ENCODE peak calls at places on chromosomes 7 and 10, in six cellular contexts. One of them, this sample, is unnamed.

GRCh38 chr7:96266580-96266979 is 55.3 kb downstream of the SLC25A13 start:
- DNase-seq in H1: no peak
- DNase-seq in HepG2: no peak
- DNase-seq in K562: no peak
- DNase-seq in GM12878: no peak
- DNase-seq in SK-N-SH: no peak
- DNase-seq in this sample: no peak

GRCh38 chr7:42461537-42461936 is 224.5 kb upstream of the GLI3 start:
- DNase-seq in H1: no peak
- DNase-seq in HepG2: no peak
- DNase-seq in K562: no peak
- DNase-seq in GM12878: no peak
- DNase-seq in SK-N-SH: no peak
- DNase-seq in this sample: no peak

GRCh38 chr7:139471740-139472353 is 11.6 kb downstream of the KLRG2 start:
- DNase-seq in H1: no peak
- DNase-seq in HepG2: peak
- DNase-seq in K562: no peak
- DNase-seq in GM12878: no peak
- DNase-seq in SK-N-SH: no peak
- DNase-seq in this sample: no peak

GRCh38 chr10:104183682-104184081 is 48.5 kb downstream of the CFAP43 start:
- DNase-seq in H1: no peak
- DNase-seq in HepG2: no peak
- DNase-seq in K562: no peak
- DNase-seq in GM12878: no peak
- DNase-seq in SK-N-SH: no peak
- DNase-seq in this sample: no peak

GRCh38 chr7:25672476-25672875 is 444.2 kb upstream of the NPVF start:
- DNase-seq in H1: no peak
- DNase-seq in HepG2: no peak
- DNase-seq in K562: no peak
- DNase-seq in GM12878: no peak
- DNase-seq in SK-N-SH: no peak
- DNase-seq in this sample: no peak

GRCh38 chr7:542935-543789 is 23.5 kb upstream of the PDGFA start:
- DNase-seq in H1: no peak
- DNase-seq in HepG2: peak
- DNase-seq in K562: peak
- DNase-seq in GM12878: no peak
- DNase-seq in SK-N-SH: no peak
- DNase-seq in this sample: no peak

GRCh38 chr10:43952760-43953159 is 304.1 kb upstream of the ZNF32 start:
- DNase-seq in H1: no peak
- DNase-seq in HepG2: no peak
- DNase-seq in K562: no peak
- DNase-seq in GM12878: no peak
- DNase-seq in SK-N-SH: no peak
- DNase-seq in this sample: no peak

GRCh38 chr10:15813415-15813814 is 46.9 kb downstream of the MINDY3 start:
- DNase-seq in H1: no peak
- DNase-seq in HepG2: no peak
- DNase-seq in K562: no peak
- DNase-seq in GM12878: no peak
- DNase-seq in SK-N-SH: no peak
- DNase-seq in this sample: no peak

GRCh38 chr10:112677689-112678088 is 230.7 kb downstream of the VTI1A start:
- DNase-seq in H1: no peak
- DNase-seq in HepG2: no peak
- DNase-seq in K562: peak
- DNase-seq in GM12878: no peak
- DNase-seq in SK-N-SH: peak
- DNase-seq in this sample: no peak

GRCh38 chr10:78782441-78782840 is 286.3 kb upstream of the ZMIZ1 start:
- DNase-seq in H1: no peak
- DNase-seq in HepG2: no peak
- DNase-seq in K562: no peak
- DNase-seq in GM12878: no peak
- DNase-seq in SK-N-SH: no peak
- DNase-seq in this sample: no peak

GRCh38 chr7:126501617-126502016 is 751.1 kb downstream of the GRM8 start:
- DNase-seq in H1: no peak
- DNase-seq in HepG2: no peak
- DNase-seq in K562: no peak
- DNase-seq in GM12878: no peak
- DNase-seq in SK-N-SH: no peak
- DNase-seq in this sample: no peak

GRCh38 chr10:58322072-58322834 is 12.6 kb upstream of the UBE2D1 start:
- DNase-seq in H1: no peak
- DNase-seq in HepG2: peak
- DNase-seq in K562: no peak
- DNase-seq in GM12878: no peak
- DNase-seq in SK-N-SH: no peak
- DNase-seq in this sample: no peak

GRCh38 chr10:90288403-90288933 is 569.4 kb downstream of the HTR7 start:
- DNase-seq in H1: no peak
- DNase-seq in HepG2: no peak
- DNase-seq in K562: no peak
- DNase-seq in GM12878: no peak
- DNase-seq in SK-N-SH: no peak
- DNase-seq in this sample: peak

GRCh38 chr10:125083576-125083920 is 76.8 kb downstream of the CTBP2 start:
- DNase-seq in H1: no peak
- DNase-seq in HepG2: no peak
- DNase-seq in K562: no peak
- DNase-seq in GM12878: no peak
- DNase-seq in SK-N-SH: no peak
- DNase-seq in this sample: no peak

GRCh38 chr10:114038819-114039218 is 4.8 kb upstream of the ADRB1 start:
- DNase-seq in H1: no peak
- DNase-seq in HepG2: no peak
- DNase-seq in K562: no peak
- DNase-seq in GM12878: no peak
- DNase-seq in SK-N-SH: no peak
- DNase-seq in this sample: no peak

GRCh38 chr7:7693881-7694280 is 24.5 kb downstream of the RPA3 start:
- DNase-seq in H1: no peak
- DNase-seq in HepG2: peak
- DNase-seq in K562: no peak
- DNase-seq in GM12878: no peak
- DNase-seq in SK-N-SH: no peak
- DNase-seq in this sample: peak

GRCh38 chr10:21452203-21452602 is 73.3 kb downstream of the SKIDA1 start:
- DNase-seq in H1: no peak
- DNase-seq in HepG2: no peak
- DNase-seq in K562: no peak
- DNase-seq in GM12878: no peak
- DNase-seq in SK-N-SH: no peak
- DNase-seq in this sample: no peak

GRCh38 chr7:14687777-14688176 is 214.8 kb downstream of the DGKB start:
- DNase-seq in H1: no peak
- DNase-seq in HepG2: no peak
- DNase-seq in K562: no peak
- DNase-seq in GM12878: no peak
- DNase-seq in SK-N-SH: peak
- DNase-seq in this sample: no peak

GRCh38 chr7:44678468-44679179 is 70.0 kb upstream of the ZMIZ2 start:
- DNase-seq in H1: no peak
- DNase-seq in HepG2: peak
- DNase-seq in K562: no peak
- DNase-seq in GM12878: no peak
- DNase-seq in SK-N-SH: no peak
- DNase-seq in this sample: no peak

GRCh38 chr7:3560495-3560894 is 259.4 kb downstream of the SDK1 start:
- DNase-seq in H1: no peak
- DNase-seq in HepG2: no peak
- DNase-seq in K562: no peak
- DNase-seq in GM12878: no peak
- DNase-seq in SK-N-SH: no peak
- DNase-seq in this sample: no peak

DNA sequence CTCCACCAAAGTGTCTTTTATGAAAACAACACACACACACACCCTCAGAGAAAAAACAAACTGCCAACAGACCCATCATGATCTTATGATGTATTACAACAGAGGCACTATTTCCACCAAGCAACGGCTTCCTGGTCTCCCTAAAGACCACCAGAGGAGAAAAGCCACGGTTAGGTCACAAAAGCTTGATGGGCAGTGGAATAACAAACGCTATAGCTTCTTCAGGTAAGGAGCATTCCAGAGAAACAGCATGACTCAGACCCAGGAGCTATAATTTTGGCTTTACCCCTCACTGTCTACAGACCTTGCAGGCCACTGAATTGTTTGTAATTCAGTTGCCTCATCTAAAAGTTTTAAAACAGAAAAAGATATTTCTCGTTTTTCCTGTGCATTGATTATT is 105.7 kb upstream of the GPR141 start:
- DNase-seq in H1: no peak
- DNase-seq in HepG2: no peak
- DNase-seq in K562: no peak
- DNase-seq in GM12878: no peak
- DNase-seq in SK-N-SH: no peak
- DNase-seq in this sample: no peak
- TF ChIP-seq MAX in H1: no peak
- TF ChIP-seq MAX in HepG2: no peak
- TF ChIP-seq MAX in K562: no peak
- TF ChIP-seq MAX in GM12878: no peak
- TF ChIP-seq MAX in SK-N-SH: no peak
- TF ChIP-seq MAX in this sample: no peak

GRCh38 chr7:40382145-40382544 is 247.3 kb downstream of the SUGCT start:
- DNase-seq in H1: no peak
- DNase-seq in HepG2: no peak
- DNase-seq in K562: no peak
- DNase-seq in GM12878: no peak
- DNase-seq in SK-N-SH: no peak
- DNase-seq in this sample: no peak
- TF ChIP-seq CTCF in H1: no peak
- TF ChIP-seq CTCF in HepG2: no peak
- TF ChIP-seq CTCF in K562: no peak
- TF ChIP-seq CTCF in GM12878: no peak
- TF ChIP-seq CTCF in SK-N-SH: no peak
- TF ChIP-seq CTCF in this sample: no peak

GRCh38 chr7:34263168-34263567 is 357.8 kb downstream of the BMPER start:
- DNase-seq in H1: no peak
- DNase-seq in HepG2: no peak
- DNase-seq in K562: no peak
- DNase-seq in GM12878: no peak
- DNase-seq in SK-N-SH: no peak
- DNase-seq in this sample: no peak

GRCh38 chr7:34260282-34260681 is 354.9 kb downstream of the BMPER start:
- DNase-seq in H1: no peak
- DNase-seq in HepG2: no peak
- DNase-seq in K562: no peak
- DNase-seq in GM12878: no peak
- DNase-seq in SK-N-SH: no peak
- DNase-seq in this sample: peak
- TF ChIP-seq YY1 in H1: no peak
- TF ChIP-seq YY1 in HepG2: no peak
- TF ChIP-seq YY1 in K562: no peak
- TF ChIP-seq YY1 in GM12878: no peak
- TF ChIP-seq YY1 in SK-N-SH: peak
- TF ChIP-seq YY1 in this sample: no peak

GRCh38 chr10:128883126-128884060 is 583.6 kb upstream of the MGMT start:
- DNase-seq in H1: peak
- DNase-seq in HepG2: no peak
- DNase-seq in K562: no peak
- DNase-seq in GM12878: no peak
- DNase-seq in SK-N-SH: no peak
- DNase-seq in this sample: no peak
- TF ChIP-seq MAX in H1: no peak
- TF ChIP-seq MAX in HepG2: no peak
- TF ChIP-seq MAX in K562: no peak
- TF ChIP-seq MAX in GM12878: no peak
- TF ChIP-seq MAX in SK-N-SH: no peak
- TF ChIP-seq MAX in this sample: no peak

GRCh38 chr10:93542358-93542791 is 24.1 kb upstream of the FFAR4 start:
- DNase-seq in H1: no peak
- DNase-seq in HepG2: no peak
- DNase-seq in K562: peak
- DNase-seq in GM12878: no peak
- DNase-seq in SK-N-SH: peak
- DNase-seq in this sample: no peak
- TF ChIP-seq CTCF in H1: no peak
- TF ChIP-seq CTCF in HepG2: no peak
- TF ChIP-seq CTCF in K562: no peak
- TF ChIP-seq CTCF in GM12878: no peak
- TF ChIP-seq CTCF in SK-N-SH: no peak
- TF ChIP-seq CTCF in this sample: no peak

This sample was measured in HCT116.